ENCODE peak calls at places on chromosomes 1 and 21, in five cellular contexts. U is esophagus muscularis mucosa, A is spleen, G is transverse colon, C is stomach. F is an unnamed sample.

GRCh38 chr21:38223893-38224540 is 32.8 kb upstream of the KCNJ15 start:
- DNase-seq in U (peak; percentile 42), A (no peak), G (no peak), C (no peak), F (no peak)

GRCh38 chr1:91036894-91037829 is 15.3 kb upstream of the ZNF644 start:
- DNase-seq in U (no peak), A (no peak), G (no peak), C (no peak), F (no peak)

GRCh38 chr1:206982216-206982615 is 12.0 kb upstream of the FCAMR start:
- DNase-seq in U (no peak), A (no peak), G (peak; percentile 69), C (peak; percentile 77), F (no peak)

GRCh38 chr1:8603220-8603616 is 214.2 kb downstream of the RERE start:
- DNase-seq in U (no peak), A (no peak), G (no peak), C (no peak), F (no peak)

GRCh38 chr21:45982256-45982757 is 737 bp downstream of the COL6A1 start:
- DNase-seq in U (no peak), A (peak; percentile 77), G (peak; percentile 26), C (no peak), F (peak; percentile 79)

GRCh38 chr1:31548518-31548898 is 27.8 kb upstream of the TINAGL1 start:
- DNase-seq in U (no peak), A (no peak), G (peak; percentile 37), C (no peak), F (no peak)

GRCh38 chr1:174519845-174520244 is 72.1 kb downstream of the GPR52 start:
- DNase-seq in U (no peak), A (no peak), G (no peak), C (no peak), F (no peak)

GRCh38 chr1:57156907-57157306 is 191.1 kb upstream of the C8B start:
- DNase-seq in U (no peak), A (no peak), G (no peak), C (no peak), F (no peak)

GRCh38 chr21:32578107-32578691 is 7.1 kb downstream of the TCP10L start:
- DNase-seq in U (no peak), A (no peak), G (peak; percentile 34), C (no peak), F (no peak)

GRCh38 chr1:169546087-169546995 is 39.9 kb downstream of the F5 start:
- DNase-seq in U (no peak), A (no peak), G (peak; percentile 47), C (peak; percentile 55), F (no peak)

GRCh38 chr21:33899199-33899598 is 16.4 kb downstream of the ATP5PO start:
- DNase-seq in U (no peak), A (no peak), G (no peak), C (no peak), F (no peak)

GRCh38 chr1:71089536-71090270 is 8.9 kb upstream of the ZRANB2 start:
- DNase-seq in U (no peak), A (no peak), G (no peak), C (no peak), F (no peak)

GRCh38 chr1:22886211-22886610 is 86.5 kb downstream of the LACTBL1 start:
- DNase-seq in U (no peak), A (no peak), G (no peak), C (no peak), F (no peak)

GRCh38 chr1:3597599-3597964 is 13.7 kb downstream of the MEGF6 start:
- DNase-seq in U (no peak), A (peak; percentile 87), G (no peak), C (no peak), F (no peak)

GRCh38 chr1:21034725-21035628 is 141.7 kb downstream of the EIF4G3 start:
- DNase-seq in U (no peak), A (no peak), G (no peak), C (peak; percentile 37), F (no peak)

GRCh38 chr1:161044535-161044907 is 1.3 kb downstream of the USF1 start:
- DNase-seq in U (no peak), A (no peak), G (no peak), C (no peak), F (no peak)

GRCh38 chr1:7474143-7474490 is 297.0 kb upstream of the VAMP3 start:
- DNase-seq in U (no peak), A (no peak), G (no peak), C (no peak), F (no peak)

GRCh38 chr1:153774780-153775431 is at the start of gene SLC27A3:
- DNase-seq in U (peak; percentile 94), A (peak; percentile 74), G (peak; percentile 77), C (peak; percentile 73), F (peak; percentile 90)

GRCh38 chr1:93581917-93582850 is 99.5 kb downstream of the BCAR3 start:
- DNase-seq in U (no peak), A (peak; percentile 62), G (peak; percentile 68), C (no peak), F (no peak)

GRCh38 chr1:44210595-44210994 is 2.7 kb upstream of the DMAP1 start:
- DNase-seq in U (no peak), A (no peak), G (no peak), C (no peak), F (no peak)

DNA sequence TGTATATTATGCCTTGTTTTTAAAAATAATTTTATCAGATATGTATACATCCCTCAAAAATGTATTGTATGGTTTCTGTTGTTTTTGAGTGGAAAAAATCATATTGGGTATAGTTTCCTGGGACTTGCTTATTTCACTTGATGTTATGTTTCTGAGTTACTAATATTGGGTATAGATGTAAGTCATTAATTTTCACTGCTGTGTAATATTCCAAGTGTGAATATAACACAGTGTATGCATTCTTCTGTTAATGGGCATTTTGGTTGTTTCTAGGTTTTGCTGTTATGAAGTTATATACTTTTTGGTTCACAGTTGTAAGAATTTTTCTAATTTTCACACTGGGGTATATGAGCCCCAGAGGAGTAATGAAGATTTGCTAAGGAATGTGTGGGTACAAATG is 3.0 kb downstream of the TTC3 start:
- DNase-seq in U (no peak), A (no peak), G (no peak), C (no peak), F (no peak)
- H3K27ac ChIP-seq in U (no peak overlapping the region), A (no peak overlapping the region), G (no peak overlapping the region), C (no peak overlapping the region), F (no peak overlapping the region)

GRCh38 chr1:63693956-63694607 is 79.7 kb upstream of the ROR1 start:
- DNase-seq in U (no peak), A (no peak), G (no peak), C (no peak), F (no peak)

GRCh38 chr1:63690966-63691365 is 82.9 kb upstream of the ROR1 start:
- DNase-seq in U (no peak), A (no peak), G (no peak), C (no peak), F (no peak)

GRCh38 chr1:63686696-63687095 is 87.1 kb upstream of the ROR1 start:
- DNase-seq in U (no peak), A (no peak), G (no peak), C (no peak), F (no peak)

GRCh38 chr1:63688302-63688701 is 85.5 kb upstream of the ROR1 start:
- DNase-seq in U (no peak), A (no peak), G (no peak), C (no peak), F (no peak)

GRCh38 chr1:63691672-63692425 is 82.0 kb upstream of the ROR1 start:
- DNase-seq in U (no peak), A (no peak), G (peak; percentile 62), C (peak; percentile 63), F (no peak)
- TF ChIP-seq POLR2AphosphoS5 in U (peak; percentile 24), A (no peak), G (no peak), C (peak; percentile 77), F (no peak)

GRCh38 chr1:66571789-66572188 is 37.8 kb downstream of the SGIP1 start:
- DNase-seq in U (no peak), A (no peak), G (no peak), C (no peak), F (no peak)
- H3K27ac ChIP-seq in U (no peak overlapping the region), A (no peak overlapping the region), G (no peak overlapping the region), C (no peak overlapping the region), F (no peak overlapping the region)

GRCh38 chr1:226984521-226985238 is 44.6 kb downstream of the COQ8A start:
- DNase-seq in U (peak; percentile 79), A (peak; percentile 70), G (no peak), C (no peak), F (no peak)
- TF ChIP-seq POLR2AphosphoS5 in U (no peak), A (peak; percentile 36), G (no peak), C (no peak), F (no peak)